ENCODE peak calls at places on chromosomes 16 and 17, in eight cellular contexts. Z is GM23248, S is PC-3, Y is hepatocyte, W is neural progenitor cell, K is fibroblast of lung, R is HCT116, Q is MM.1S. U is an unnamed sample.

GRCh38 chr17:65173284-65173793 is 36.2 kb downstream of the RGS9 start:
- DNase-seq in Y (peak; percentile 63), R (no peak), S (peak; percentile 78), W (no peak), Q (no peak), Z (peak; percentile 32), K (peak; percentile 40), U (peak; percentile 28)

GRCh38 chr17:45722161-45722560 is 62.0 kb upstream of the CRHR1 start:
- DNase-seq in Z (peak; percentile 12), Y (peak; percentile 23), K (peak; percentile 1), R (peak; percentile 16), W (peak; percentile 83), Q (no peak), S (peak; percentile 69), U (no peak)

GRCh38 chr17:38341035-38341721 is 2.6 kb downstream of the GPR179 start:
- DNase-seq in Q (no peak), W (peak; percentile 57), Z (peak; percentile 36), R (no peak), K (no peak), S (no peak), Y (peak; percentile 42), U (no peak)

GRCh38 chr17:11598274-11599221 is at the start of gene DNAH9:
- DNase-seq in Z (peak; percentile 64), Q (no peak), S (no peak), R (no peak), K (peak; percentile 35), Y (peak; percentile 98), W (peak; percentile 99), U (peak; percentile 6)

GRCh38 chr17:75558666-75559530 is 28.7 kb upstream of the MYO15B start:
- DNase-seq in K (no peak), Y (no peak), S (no peak), R (no peak), Q (no peak), Z (no peak), W (no peak), U (no peak)

GRCh38 chr16:379961-380836 is 1.6 kb downstream of the PGAP6 start:
- DNase-seq in W (no peak), Y (no peak), Z (no peak), R (no peak), Q (no peak), S (no peak), K (no peak), U (no peak)

GRCh38 chr17:44137891-44138709 is 3.6 kb upstream of the HROB start:
- DNase-seq in K (peak; percentile 99), R (peak; percentile 95), Q (no peak), Y (peak; percentile 97), Z (peak; percentile 100), W (peak; percentile 46), S (peak; percentile 99), U (peak; percentile 99)

GRCh38 chr17:69516911-69517310 is 102.4 kb downstream of the MAP2K6 start:
- DNase-seq in S (no peak), R (no peak), K (peak; percentile 34), W (no peak), Z (no peak), Y (no peak), Q (peak; percentile 55), U (peak; percentile 12)

GRCh38 chr17:7355053-7355452 is at the start of gene TMEM95:
- DNase-seq in S (no peak), K (no peak), Z (peak; percentile 54), R (no peak), Q (no peak), W (no peak), Y (peak; percentile 54), U (no peak)

GRCh38 chr16:86050591-86051375 is 151.8 kb downstream of the IRF8 start:
- DNase-seq in R (no peak), W (no peak), K (no peak), Z (no peak), Q (no peak), S (no peak), Y (no peak), U (no peak)

GRCh38 chr16:85750021-85750826 is 672 bp downstream of the C16orf74 start:
- DNase-seq in W (peak; percentile 59), S (peak; percentile 54), Q (no peak), R (no peak), K (peak; percentile 26), Y (peak; percentile 60), Z (peak; percentile 52), U (no peak)

GRCh38 chr16:89615176-89615575 is 1.7 kb downstream of the DPEP1 start:
- DNase-seq in R (no peak), S (no peak), Z (no peak), W (no peak), Y (no peak), Q (no peak), K (no peak), U (no peak)

GRCh38 chr16:75288181-75288580 is 36.8 kb upstream of the BCAR1 start:
- DNase-seq in S (no peak), K (no peak), W (no peak), Z (no peak), R (no peak), Y (no peak), Q (no peak), U (no peak)

GRCh38 chr16:3857189-3858013 is 23.1 kb downstream of the CREBBP start:
- DNase-seq in Z (peak; percentile 79), S (no peak), K (peak; percentile 36), R (no peak), Q (peak; percentile 14), Y (peak; percentile 55), W (no peak), U (no peak)

GRCh38 chr16:90001761-90002503 is 17.3 kb downstream of the DBNDD1 start:
- DNase-seq in Y (no peak), W (no peak), Q (no peak), Z (no peak), S (no peak), K (no peak), R (no peak), U (no peak)

GRCh38 chr16:67169642-67170167 is 633 bp upstream of the NOL3 start:
- DNase-seq in Y (peak; percentile 69), Q (no peak), S (no peak), Z (peak; percentile 53), W (peak; percentile 93), R (no peak), K (peak; percentile 17), U (no peak)

GRCh38 chr17:75524971-75525805 is at the start of gene LLGL2:
- DNase-seq in S (peak; percentile 98), K (peak; percentile 42), Y (peak; percentile 96), R (peak; percentile 86), Q (peak; percentile 93), W (peak; percentile 95), Z (peak; percentile 48), U (no peak)

GRCh38 chr16:68363847-68364600 is 53.2 kb downstream of the PRMT7 start:
- DNase-seq in K (no peak), Z (no peak), W (no peak), Y (no peak), S (no peak), R (no peak), Q (no peak), U (no peak)

GRCh38 chr17:53490447-53490968 is 332.2 kb upstream of the KIF2B start:
- DNase-seq in Q (no peak), R (no peak), Z (no peak), W (no peak), Y (no peak), K (no peak), S (no peak), U (no peak)

GRCh38 chr16:55508941-55509920 is at the start of gene LPCAT2:
- DNase-seq in Z (peak; percentile 93), K (peak; percentile 81), Q (peak; percentile 66), W (peak; percentile 95), R (peak; percentile 71), Y (peak; percentile 94), S (peak; percentile 73), U (peak; percentile 73)

GRCh38 chr16:57637020-57637419 is 8.6 kb downstream of the ADGRG1 start:
- DNase-seq in R (no peak), W (no peak), K (peak; percentile 28), Q (no peak), Y (no peak), Z (peak; percentile 47), S (no peak), U (no peak)
- H3K79me2 ChIP-seq in R (no peaks in the 10 kb centered on the region), W (no peaks in the 10 kb centered on the region), K (no peaks in the 10 kb centered on the region), Q (no peaks in the 10 kb centered on the region), Y (peaks cover 31% of the 10 kb centered on the region), Z (no peaks in the 10 kb centered on the region), S (peaks cover 24% of the 10 kb centered on the region), U (no peaks in the 10 kb centered on the region)

DNA sequence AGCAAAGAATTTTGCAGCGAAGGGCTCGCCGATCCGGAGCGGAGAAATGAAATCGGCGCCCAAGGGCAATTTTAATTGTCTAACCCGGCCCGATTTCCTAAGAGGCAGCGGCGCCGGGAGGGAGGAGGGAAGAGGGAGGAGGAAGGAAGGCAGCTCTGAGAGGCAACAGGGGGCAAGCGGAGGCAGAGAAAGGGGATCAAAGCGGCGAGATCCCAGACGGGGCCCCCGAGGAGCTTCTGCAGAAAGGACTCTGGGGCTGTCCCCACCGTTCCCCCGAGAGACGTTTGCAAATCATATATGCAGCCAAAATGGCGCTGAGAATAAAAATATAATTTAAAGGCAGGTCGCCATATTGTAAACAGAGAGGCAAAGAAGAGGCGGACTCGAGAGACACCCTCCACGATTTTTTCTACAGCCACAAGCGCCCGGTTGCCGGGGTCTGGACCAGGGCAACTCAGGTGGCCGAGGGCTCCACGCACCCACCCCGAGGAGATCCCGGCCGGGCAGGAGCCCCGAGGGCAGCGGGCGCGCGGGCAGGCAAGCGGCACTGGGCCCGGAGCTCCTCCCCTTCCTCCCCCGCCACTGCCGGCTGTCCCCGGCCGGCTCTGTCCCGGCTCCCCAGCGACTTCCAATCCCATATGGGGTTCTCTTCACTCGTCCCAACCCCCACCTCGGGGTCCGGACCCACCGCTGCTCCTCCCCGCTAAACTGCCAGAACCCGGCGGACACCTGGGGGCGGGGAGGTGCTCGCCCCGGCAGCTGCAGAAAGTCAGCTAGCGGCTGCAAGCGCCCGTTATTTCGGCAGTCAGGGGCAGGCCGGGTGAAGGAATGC is 1.9 kb downstream of the PHF12 start:
- DNase-seq in Q (peak; percentile 27), Y (peak; percentile 73), Z (peak; percentile 89), S (peak; percentile 26), R (no peak), W (peak; percentile 86), K (peak; percentile 47), U (no peak)
- H3K27ac ChIP-seq in Q (peak overlapping the region; percentile 54), Y (peak overlapping the region; percentile 93), Z (peak overlapping the region; percentile 88), S (peak overlapping the region; percentile 99), R (peak overlapping the region; percentile 83), W (peak overlapping the region; percentile 86), K (peak overlapping the region; percentile 76), U (peak overlapping the region; percentile 87)

DNA sequence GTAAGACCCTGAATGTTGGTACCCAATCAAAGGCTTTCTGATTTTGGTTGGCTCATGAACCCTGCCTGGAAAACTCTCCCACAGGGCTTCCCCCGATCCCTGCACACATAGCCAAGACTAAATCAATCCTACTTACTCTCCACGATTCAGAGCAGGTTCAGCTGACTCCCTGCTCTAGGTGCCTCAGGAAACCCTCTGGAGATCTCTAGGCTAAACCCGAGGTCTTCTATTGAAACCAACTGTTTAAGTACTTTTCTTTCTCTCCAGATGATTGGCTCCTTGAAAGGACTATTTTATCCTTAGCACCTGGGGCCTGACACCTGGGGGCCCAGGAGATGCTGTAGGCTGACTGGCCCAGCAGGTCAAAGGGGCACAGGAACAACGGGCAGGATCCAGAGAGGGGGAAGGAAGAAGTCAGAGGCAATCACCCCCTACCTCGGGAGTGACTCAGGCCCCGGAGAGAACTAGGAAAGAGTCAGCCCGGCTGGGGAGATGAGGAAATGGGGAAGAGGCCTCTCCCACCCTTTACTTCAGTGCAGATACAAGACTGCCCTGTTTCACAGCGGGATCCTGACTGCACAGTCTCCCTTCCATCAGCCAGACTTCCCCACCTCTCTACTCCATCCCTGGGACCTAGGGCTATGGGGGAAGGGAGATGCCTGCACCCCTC is 2.0 kb downstream of the TBC1D10B start:
- DNase-seq in Z (peak; percentile 87), S (peak; percentile 51), K (peak; percentile 45), Y (peak; percentile 71), W (no peak), Q (no peak), R (no peak), U (no peak)
- H3K79me2 ChIP-seq in Z (peaks cover 66% of the 10 kb centered on the region), S (peaks cover 65% of the 10 kb centered on the region), K (peaks cover 62% of the 10 kb centered on the region), Y (peaks cover 66% of the 10 kb centered on the region), W (peaks cover 54% of the 10 kb centered on the region), Q (peaks cover 66% of the 10 kb centered on the region), R (peaks cover 65% of the 10 kb centered on the region), U (peaks cover 67% of the 10 kb centered on the region)

GRCh38 chr17:74015316-74015715 is 188.2 kb upstream of the RPL38 start:
- DNase-seq in Y (no peak), Z (no peak), K (no peak), S (no peak), W (no peak), Q (no peak), R (no peak), U (no peak)
- H3K27ac ChIP-seq in Y (no peak overlapping the region), Z (no peak overlapping the region), K (no peak overlapping the region), S (no peak overlapping the region), W (no peak overlapping the region), Q (no peak overlapping the region), R (no peak overlapping the region), U (no peak overlapping the region)

U was measured in astrocyte.